ENCODE peak calls at places on chromosome 21, in four cellular contexts. J, A, W and I are unnamed samples.

GRCh38 chr21:39637197-39637970 is 24.6 kb downstream of the B3GALT5 start:
- DNase-seq in J (no peak), A (no peak), W (peak), I (no peak)

GRCh38 chr21:42878678-42878992 is 704 bp downstream of the WDR4 start:
- DNase-seq in J (no peak), A (no peak), W (no peak), I (no peak)

GRCh38 chr21:20875741-20876140 is 122.5 kb upstream of the NCAM2 start:
- DNase-seq in J (no peak), A (no peak), W (peak), I (no peak)

GRCh38 chr21:45016491-45017375 is 57.6 kb upstream of the ADARB1 start:
- DNase-seq in J (peak), A (no peak), W (no peak), I (no peak)

GRCh38 chr21:42317341-42317741 is 2.1 kb upstream of the TFF3 start:
- DNase-seq in J (peak), A (no peak), W (no peak), I (no peak)

GRCh38 chr21:43333301-43334062 is 93.4 kb downstream of the SIK1 start:
- DNase-seq in J (peak), A (peak), W (peak), I (peak)

GRCh38 chr21:43825936-43826622 is 36.7 kb downstream of the RRP1 start:
- DNase-seq in J (no peak), A (no peak), W (peak), I (no peak)

GRCh38 chr21:45292399-45293213 is 4.9 kb upstream of the POFUT2 start:
- DNase-seq in J (peak), A (no peak), W (peak), I (peak)

GRCh38 chr21:20527691-20528090 is 470.5 kb upstream of the NCAM2 start:
- DNase-seq in J (no peak), A (no peak), W (no peak), I (no peak)

GRCh38 chr21:25361097-25361496 is 246.2 kb downstream of the MRPL39 start:
- DNase-seq in J (no peak), A (no peak), W (no peak), I (no peak)

GRCh38 chr21:25361765-25362164 is 245.5 kb downstream of the MRPL39 start:
- DNase-seq in J (no peak), A (no peak), W (no peak), I (no peak)

GRCh38 chr21:25362375-25363267 is 244.7 kb downstream of the MRPL39 start:
- DNase-seq in J (no peak), A (no peak), W (no peak), I (no peak)

GRCh38 chr21:25359724-25360123 is 247.6 kb downstream of the MRPL39 start:
- DNase-seq in J (no peak), A (no peak), W (no peak), I (no peak)

GRCh38 chr21:25360593-25360992 is 246.7 kb downstream of the MRPL39 start:
- DNase-seq in J (no peak), A (no peak), W (no peak), I (no peak)
- TF ChIP-seq CTCF in J (no peak), A (peak), W (peak), I (peak)

GRCh38 chr21:37366488-37367300 is at the start of gene DYRK1A:
- DNase-seq in J (peak), A (peak), W (peak), I (peak)

GRCh38 chr21:37367301-37367757 is 756 bp downstream of the DYRK1A start:
- DNase-seq in J (no peak), A (no peak), W (peak), I (no peak)

GRCh38 chr21:37365657-37366487 is 701 bp upstream of the DYRK1A start:
- DNase-seq in J (peak), A (no peak), W (peak), I (no peak)

GRCh38 chr21:37363936-37364335 is 2.6 kb upstream of the DYRK1A start:
- DNase-seq in J (no peak), A (no peak), W (no peak), I (no peak)

DNA sequence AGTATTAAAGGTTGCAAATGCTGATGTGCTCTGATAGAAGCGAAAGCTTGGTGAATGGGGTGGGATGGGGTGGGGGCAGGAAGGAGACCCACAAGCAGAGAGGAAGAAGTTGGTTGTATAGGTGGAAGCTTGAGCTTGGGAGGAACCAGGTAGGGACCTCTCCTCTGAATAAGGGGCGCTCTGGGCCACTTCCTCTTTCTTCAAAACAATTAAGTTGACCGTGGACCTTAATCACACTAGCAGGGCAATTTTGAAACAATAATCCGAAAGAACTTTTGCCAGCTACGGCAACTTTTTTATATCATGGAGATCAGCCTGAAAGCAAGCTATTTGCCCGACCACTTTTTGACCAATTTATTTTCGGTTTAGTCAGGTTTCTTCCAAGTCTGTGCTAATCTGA is 1.9 kb upstream of the DYRK1A start:
- DNase-seq in J (no peak), A (no peak), W (no peak), I (no peak)
- H3K4me3 ChIP-seq in J (no peak), A (no peak), W (peak), I (no peak)

GRCh38 chr21:35615325-35615724 is 445.0 kb downstream of the SETD4 start:
- DNase-seq in J (no peak), A (no peak), W (no peak), I (no peak)

GRCh38 chr21:35614412-35614901 is 445.9 kb downstream of the SETD4 start:
- DNase-seq in J (no peak), A (peak), W (no peak), I (no peak)

GRCh38 chr21:35617491-35617890 is 442.8 kb downstream of the SETD4 start:
- DNase-seq in J (no peak), A (no peak), W (no peak), I (no peak)

GRCh38 chr21:35619184-35619583 is 441.1 kb downstream of the SETD4 start:
- DNase-seq in J (no peak), A (peak), W (no peak), I (no peak)

GRCh38 chr21:35616090-35616489 is 444.2 kb downstream of the SETD4 start:
- DNase-seq in J (no peak), A (no peak), W (no peak), I (peak)
- TF ChIP-seq CTCF in J (no peak), A (no peak), W (no peak), I (peak)

DNA sequence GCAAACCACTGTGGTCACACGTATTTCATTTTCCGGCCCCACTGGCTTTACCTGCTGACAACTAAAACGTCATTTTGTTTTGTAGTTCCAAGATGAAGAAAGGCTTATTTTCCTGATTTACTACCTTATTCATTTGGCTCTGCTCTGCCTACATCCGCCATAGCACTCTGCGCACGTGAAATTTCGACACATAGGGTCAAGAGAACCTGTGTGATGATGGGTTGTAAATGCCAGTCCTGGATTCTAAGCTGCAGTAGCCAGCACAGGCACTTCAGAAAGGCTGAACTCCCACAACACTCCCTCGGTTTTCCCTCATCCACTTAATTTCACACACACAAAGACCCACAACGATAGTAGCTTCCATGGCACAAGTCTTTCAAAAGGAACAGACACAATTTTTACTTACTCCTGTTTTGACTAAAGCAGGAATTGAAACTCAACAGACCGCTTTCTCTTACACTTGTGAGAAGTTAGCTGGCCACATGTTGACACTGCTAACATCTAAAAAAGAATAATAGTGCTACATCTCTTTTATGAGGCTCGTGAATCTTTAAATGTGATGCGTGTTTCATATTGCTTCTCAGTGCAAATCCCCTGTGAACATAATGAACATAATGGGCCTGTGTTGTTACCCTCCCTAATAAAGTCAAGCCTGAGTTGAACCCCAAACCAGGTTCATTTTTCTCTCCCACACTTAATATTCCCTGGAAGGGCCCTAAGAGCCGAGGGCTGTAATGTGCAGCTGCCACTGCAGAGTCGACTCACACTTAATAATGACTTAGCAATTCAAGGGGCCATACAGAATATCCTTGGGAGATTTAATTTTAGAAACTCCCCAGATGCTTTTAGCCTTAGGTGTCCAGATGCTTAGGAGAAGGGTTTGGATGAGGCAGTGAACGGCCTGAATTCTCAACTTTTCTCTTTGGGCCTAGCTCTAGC is 1.5 kb upstream of the RUNX1 start:
- DNase-seq in J (no peak), A (no peak), W (no peak), I (no peak)
- H3K4me3 ChIP-seq in J (no peak), A (no peak), W (no peak), I (no peak)

GRCh38 chr21:28521932-28522826 is 470.5 kb downstream of the LTN1 start:
- DNase-seq in J (peak), A (no peak), W (peak), I (peak)
- TF ChIP-seq CTCF in J (peak), A (peak), W (peak), I (peak)

GRCh38 chr21:17118638-17119384 is 394.0 kb upstream of the CXADR start:
- DNase-seq in J (no peak), A (no peak), W (no peak), I (no peak)
- H3K4me3 ChIP-seq in J (no peak), A (no peak), W (no peak), I (no peak)

GRCh38 chr21:46585191-46585953 is 19.5 kb downstream of the S100B start:
- DNase-seq in J (no peak), A (no peak), W (no peak), I (no peak)
- TF ChIP-seq CTCF in J (no peak), A (no peak), W (no peak), I (no peak)

DNA sequence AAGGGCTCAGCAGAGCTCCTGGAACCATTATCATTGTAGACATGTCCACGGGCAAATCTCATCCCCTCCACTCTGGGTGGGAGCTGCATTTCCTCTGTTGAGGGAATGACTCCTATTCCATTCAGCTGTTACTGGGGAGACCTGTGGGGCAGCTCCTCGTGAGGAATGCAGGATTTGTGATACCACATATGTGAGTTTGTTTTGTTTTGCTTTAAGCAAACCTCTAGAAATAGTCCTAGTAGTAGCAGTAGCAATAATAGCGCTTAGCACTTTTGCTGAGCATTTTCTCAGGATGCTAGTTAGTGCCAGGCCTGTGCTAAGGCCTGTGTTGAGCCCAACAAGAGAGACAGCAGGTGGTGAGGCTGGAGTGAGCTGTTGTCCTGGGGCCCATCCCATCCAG is 10.8 kb downstream of the OLIG1 start:
- DNase-seq in J (no peak), A (no peak), W (no peak), I (no peak)
- H3K4me3 ChIP-seq in J (no peak), A (no peak), W (no peak), I (no peak)

DNA sequence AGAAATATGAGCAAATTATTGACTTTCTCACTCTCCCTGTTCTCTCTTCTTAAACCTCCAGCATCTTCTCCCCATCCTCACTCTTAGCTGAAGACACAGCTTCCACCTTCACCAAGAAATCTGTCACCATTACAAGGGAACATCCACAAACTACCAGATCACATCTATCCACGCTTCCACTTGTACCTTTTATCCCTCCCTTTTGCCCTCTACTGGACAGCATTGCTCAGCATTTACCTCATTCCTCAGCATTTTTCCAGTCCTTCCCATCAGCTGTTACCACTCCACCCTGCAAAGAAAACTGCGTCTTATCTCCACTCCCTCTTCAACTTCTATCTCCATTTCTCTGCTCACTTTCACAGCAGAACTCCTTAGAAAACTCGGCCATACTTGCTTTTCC is 42.6 kb downstream of the KCNJ6 start:
- DNase-seq in J (no peak), A (no peak), W (no peak), I (no peak)
- TF ChIP-seq CTCF in J (no peak), A (no peak), W (peak), I (peak)

GRCh38 chr21:31559368-31560119 is 99.9 kb upstream of the SOD1 start:
- DNase-seq in J (peak), A (peak), W (peak), I (peak)
- H3K4me3 ChIP-seq in J (peak), A (peak), W (peak), I (peak)